ENCODE peak calls at places on chromosomes 16 and 17, in four cellular contexts. T is brain microvascular endothelial cell, N is BE2C, G is Caco-2. E is an unnamed sample. For H3K27me3, the result is how much of the 10 kb centered on the place peaks cover.

GRCh38 chr16:82735176-82735575 is 108.4 kb downstream of the CDH13 start:
- DNase-seq in T (no peak), N (no peak), G (no peak), E (no peak)

GRCh38 chr16:50209548-50210265 is 56.6 kb downstream of the TENT4B start:
- DNase-seq in T (no peak), N (no peak), G (peak), E (no peak)

GRCh38 chr17:42053701-42054100 is 3.3 kb upstream of the C17orf113 start:
- DNase-seq in T (no peak), N (no peak), G (no peak), E (no peak)

GRCh38 chr17:64778367-64779290 is 116.5 kb upstream of the SMURF2 start:
- DNase-seq in T (no peak), N (peak), G (no peak), E (peak)

GRCh38 chr17:8458128-8458527 is 22.4 kb downstream of the NDEL1 start:
- DNase-seq in T (no peak), N (no peak), G (no peak), E (no peak)

GRCh38 chr17:46730026-46730425 is 88.5 kb downstream of the WNT3 start:
- DNase-seq in T (no peak), N (no peak), G (no peak), E (no peak)

GRCh38 chr17:47252766-47253512 is 688 bp upstream of the ITGB3 start:
- DNase-seq in T (no peak), N (no peak), G (no peak), E (no peak)

GRCh38 chr17:17545984-17546383 is 45.5 kb downstream of the PEMT start:
- DNase-seq in T (no peak), N (no peak), G (no peak), E (no peak)

GRCh38 chr16:69904495-69905170 is 46.5 kb upstream of the CLEC18A start:
- DNase-seq in T (no peak), N (no peak), G (no peak), E (no peak)

GRCh38 chr16:53768167-53768566 is 64.2 kb downstream of the FTO start:
- DNase-seq in T (no peak), N (no peak), G (no peak), E (peak)

GRCh38 chr16:22189473-22190168 is 16.5 kb upstream of the EEF2K start:
- DNase-seq in T (no peak), N (peak), G (no peak), E (no peak)

GRCh38 chr16:88809676-88810165 is 2.0 kb downstream of the APRT start:
- DNase-seq in T (no peak), N (no peak), G (no peak), E (no peak)

GRCh38 chr17:82334204-82334621 is 647 bp upstream of the SECTM1 start:
- DNase-seq in T (no peak), N (no peak), G (no peak), E (no peak)

GRCh38 chr16:50204426-50205108 is 51.5 kb downstream of the TENT4B start:
- DNase-seq in T (no peak), N (no peak), G (no peak), E (no peak)

GRCh38 chr16:27430923-27431484 is 29.0 kb downstream of the IL21R start:
- DNase-seq in T (no peak), N (no peak), G (no peak), E (no peak)

DNA sequence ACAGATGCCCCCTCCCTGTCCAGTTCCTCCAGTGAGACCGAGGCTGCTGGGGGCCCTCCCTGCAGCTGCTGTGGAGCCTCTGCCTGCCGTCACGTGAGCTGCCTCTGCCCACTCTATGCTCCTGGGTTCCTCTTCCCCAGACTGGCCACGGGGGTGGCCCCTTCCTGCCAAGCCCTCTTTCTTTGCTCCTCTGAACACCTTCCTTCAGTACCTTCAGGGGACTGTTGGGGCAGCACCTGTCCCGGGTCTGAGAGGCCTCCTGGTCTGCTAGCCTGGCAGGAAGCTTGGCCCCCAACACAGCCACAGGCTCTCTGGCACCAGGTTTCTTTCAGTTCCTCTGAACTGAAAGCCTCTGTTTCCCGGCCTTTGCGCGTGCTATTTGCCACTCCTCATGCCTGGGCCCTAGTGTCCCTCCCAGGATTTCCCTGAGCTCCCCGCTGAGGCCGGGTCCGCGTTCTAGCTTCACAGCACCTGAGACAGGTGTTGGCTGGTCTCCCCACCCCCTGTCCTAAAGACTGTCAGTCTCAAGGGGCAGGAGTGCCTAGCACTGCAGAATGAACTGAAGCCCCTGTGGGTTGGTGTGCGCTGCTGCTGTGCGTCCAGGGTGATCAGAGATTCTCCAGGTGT is 6.6 kb upstream of the ATP6V0C start:
- DNase-seq in T (no peak), N (no peak), G (no peak), E (no peak)
- TF ChIP-seq CTCF in T (no peak), N (no peak), G (no peak), E (no peak)

GRCh38 chr17:72122668-72123495 is 2.1 kb downstream of the SOX9 start:
- DNase-seq in T (no peak), N (peak), G (peak), E (peak)

GRCh38 chr17:72125742-72126141 is 4.9 kb downstream of the SOX9 start:
- DNase-seq in T (no peak), N (no peak), G (no peak), E (no peak)

GRCh38 chr17:72125226-72125651 is 4.4 kb downstream of the SOX9 start:
- DNase-seq in T (no peak), N (no peak), G (no peak), E (no peak)

GRCh38 chr17:72123496-72123963 is 2.7 kb downstream of the SOX9 start:
- DNase-seq in T (no peak), N (no peak), G (peak), E (no peak)

GRCh38 chr17:72123964-72124791 is 3.4 kb downstream of the SOX9 start:
- DNase-seq in T (no peak), N (no peak), G (no peak), E (no peak)
- H3K27me3 ChIP-seq in T (under half), N (under half), G (under half), E (under half)

DNA sequence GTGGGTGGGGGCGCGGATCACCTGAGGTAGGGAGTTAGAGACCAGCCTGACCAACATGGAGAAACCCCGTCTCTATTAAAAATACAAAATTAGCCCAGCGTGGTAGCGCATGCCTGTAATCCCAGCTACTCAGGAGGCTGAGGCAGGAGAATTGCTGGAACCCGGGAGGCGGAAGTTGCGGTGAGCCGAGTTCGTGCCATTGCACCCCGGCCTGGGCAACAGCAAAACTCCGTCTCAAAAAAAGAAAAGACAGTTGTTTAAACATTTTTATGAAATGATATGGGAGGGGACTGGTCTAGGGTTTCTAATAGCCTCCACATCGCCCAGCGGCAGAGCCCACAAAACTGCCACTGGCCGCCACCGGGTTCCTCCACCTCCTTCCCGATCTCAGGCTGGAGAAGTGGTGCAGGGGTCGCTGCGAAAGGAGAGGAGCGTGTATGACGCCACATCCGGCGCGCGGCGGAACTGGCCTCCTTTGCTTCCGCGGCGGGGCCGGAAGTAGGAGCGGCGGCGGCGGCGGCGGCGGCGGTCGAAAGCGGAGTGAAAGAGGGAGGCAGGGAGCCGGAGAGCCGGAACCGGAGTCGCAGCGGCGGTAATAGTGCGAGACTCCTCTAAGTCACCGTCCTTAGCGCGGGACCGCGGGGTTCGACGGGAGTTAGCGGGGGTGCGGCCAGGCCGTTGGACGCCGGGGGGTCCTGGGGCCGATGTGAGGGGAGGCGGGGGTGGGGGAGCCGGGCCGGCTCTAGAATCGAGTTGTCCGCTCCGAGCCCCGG is at the start of gene PPP4C:
- DNase-seq in T (peak), N (peak), G (peak), E (peak)
- TF ChIP-seq CTCF in T (no peak), N (no peak), G (no peak), E (no peak)

GRCh38 chr16:73037331-73037745 is 10.6 kb downstream of the ZFHX3 start:
- DNase-seq in T (no peak), N (peak), G (peak), E (peak)
- H3K27me3 ChIP-seq in T (under half), N (under half), G (under half), E (under half)

E was measured in A673.